ENCODE peak calls at places on chromosomes 12 and 14, in five cellular contexts. P is ACHN, C is NCI-H460, X is A172, E is keratinocyte. Z is an unnamed sample.

GRCh38 chr12:118960161-118960560 is 21.2 kb upstream of the SRRM4 start:
- DNase-seq in X (no peak), C (no peak), E (no peak), P (no peak), Z (no peak)

GRCh38 chr12:57724936-57725740 is 13.4 kb downstream of the AGAP2 start:
- DNase-seq in P (no peak), C (no peak), X (no peak), E (no peak), Z (no peak)

GRCh38 chr14:92649066-92649465 is 99.4 kb downstream of the LGMN start:
- DNase-seq in P (no peak), E (no peak), C (no peak), X (no peak), Z (no peak)

GRCh38 chr12:38872181-38872580 is 33.2 kb downstream of the CPNE8 start:
- DNase-seq in P (no peak), C (no peak), E (no peak), X (no peak), Z (no peak)

GRCh38 chr12:49673446-49674317 is 33.5 kb downstream of the FMNL3 start:
- DNase-seq in E (no peak), X (peak; percentile 79), C (no peak), P (no peak), Z (peak; percentile 59)

GRCh38 chr12:61739925-61740324 is 520.3 kb upstream of the USP15 start:
- DNase-seq in E (no peak), C (no peak), X (no peak), P (no peak), Z (no peak)

GRCh38 chr12:108825205-108825950 is 32.0 kb downstream of the SSH1 start:
- DNase-seq in X (peak; percentile 43), C (no peak), E (no peak), P (peak; percentile 55), Z (no peak)

GRCh38 chr12:87259405-87259804 is 769.8 kb downstream of the C12orf50 start:
- DNase-seq in X (no peak), P (no peak), E (no peak), C (no peak), Z (no peak)

GRCh38 chr12:125157177-125157576 is 91.9 kb downstream of the AACS start:
- DNase-seq in E (no peak), C (no peak), P (no peak), X (no peak), Z (no peak)

GRCh38 chr14:21040370-21040925 is 1.7 kb upstream of the RNASE7 start:
- DNase-seq in P (no peak), C (no peak), X (no peak), E (no peak), Z (no peak)

GRCh38 chr12:93136243-93137015 is 207.3 kb upstream of the EEA1 start:
- DNase-seq in P (no peak), C (no peak), X (no peak), E (no peak), Z (no peak)

Z was measured in progenitor cell of endocrine pancreas.